ENCODE peak calls at places on chromosomes 7 and 10, in five cellular contexts. N is K562, O is ovary, T is tibial nerve, Z is heart left ventricle. G is an unnamed sample.

GRCh38 chr10:94103902-94104301 is 110.2 kb downstream of the PLCE1 start:
- DNase-seq in Z (no peak), N (no peak), O (no peak), T (no peak), G (no peak)

GRCh38 chr7:106421181-106421762 is 136.5 kb upstream of the NAMPT start:
- DNase-seq in T (peak; percentile 80), O (peak; percentile 86), Z (peak; percentile 68), N (no peak), G (no peak)

GRCh38 chr10:14626126-14626525 is 148.6 kb downstream of the FAM107B start:
- DNase-seq in Z (no peak), T (no peak), N (no peak), O (no peak), G (no peak)

GRCh38 chr7:129188372-129188891 is at the start of gene SMO:
- DNase-seq in O (peak; percentile 80), Z (peak; percentile 57), N (no peak), T (no peak), G (no peak)

GRCh38 chr7:33824911-33825459 is 80.4 kb upstream of the BMPER start:
- DNase-seq in N (no peak), O (no peak), T (no peak), Z (no peak), G (no peak)

GRCh38 chr10:15678851-15679250 is 40.9 kb downstream of the ITGA8 start:
- DNase-seq in O (no peak), N (no peak), Z (no peak), T (no peak), G (no peak)

GRCh38 chr10:15068802-15069201 is 19.8 kb downstream of the ACBD7 start:
- DNase-seq in N (no peak), T (no peak), Z (no peak), O (no peak), G (no peak)

GRCh38 chr10:93189959-93190358 is 116.3 kb downstream of the CYP26A1 start:
- DNase-seq in N (no peak), O (no peak), T (no peak), Z (no peak), G (no peak)

GRCh38 chr10:21217748-21218367 is 307.6 kb downstream of the SKIDA1 start:
- DNase-seq in Z (no peak), N (no peak), T (no peak), O (no peak), G (no peak)

GRCh38 chr7:7565746-7566650 is 686 bp upstream of the MIOS start:
- DNase-seq in T (no peak), O (peak; percentile 37), N (no peak), Z (no peak), G (peak; percentile 48)

GRCh38 chr10:49592726-49593563 is 17.2 kb upstream of the SLC18A3 start:
- DNase-seq in O (no peak), N (peak; percentile 78), Z (peak; percentile 41), T (peak; percentile 44), G (peak; percentile 36)

GRCh38 chr10:69345890-69346474 is 67.7 kb downstream of the HK1 start:
- DNase-seq in N (no peak), O (no peak), T (no peak), Z (no peak), G (no peak)

GRCh38 chr7:70935311-70935710 is 196.6 kb upstream of the GALNT17 start:
- DNase-seq in N (no peak), Z (no peak), O (no peak), T (no peak), G (no peak)

GRCh38 chr10:125103466-125104377 is 56.6 kb downstream of the CTBP2 start:
- DNase-seq in O (peak; percentile 17), Z (no peak), T (no peak), N (no peak), G (no peak)

GRCh38 chr7:69597278-69598076 is 798 bp upstream of the AUTS2 start:
- DNase-seq in N (no peak), T (peak; percentile 14), O (no peak), Z (peak; percentile 56), G (no peak)

GRCh38 chr10:49484501-49485230 is 54.3 kb downstream of the ERCC6 start:
- DNase-seq in N (no peak), T (no peak), O (no peak), Z (no peak), G (no peak)

GRCh38 chr7:22900101-22900500 is 77.5 kb upstream of the TOMM7 start:
- DNase-seq in Z (no peak), N (no peak), O (no peak), T (no peak), G (no peak)

GRCh38 chr10:50335397-50335796 is 84.1 kb upstream of the ASAH2 start:
- DNase-seq in O (no peak), Z (no peak), T (no peak), N (no peak), G (no peak)

GRCh38 chr7:150629347-150629746 is 2.8 kb downstream of the GIMAP6 start:
- DNase-seq in T (no peak), O (no peak), N (no peak), Z (peak; percentile 85), G (no peak)

GRCh38 chr7:150633926-150634325 is 1.7 kb upstream of the GIMAP6 start:
- DNase-seq in Z (no peak), O (no peak), T (no peak), N (no peak), G (no peak)

GRCh38 chr7:150631084-150631824 is 931 bp downstream of the GIMAP6 start:
- DNase-seq in T (no peak), Z (peak; percentile 51), N (no peak), O (no peak), G (no peak)

GRCh38 chr7:150627959-150628358 is 4.2 kb downstream of the GIMAP6 start:
- DNase-seq in O (no peak), N (no peak), T (no peak), Z (no peak), G (no peak)

DNA sequence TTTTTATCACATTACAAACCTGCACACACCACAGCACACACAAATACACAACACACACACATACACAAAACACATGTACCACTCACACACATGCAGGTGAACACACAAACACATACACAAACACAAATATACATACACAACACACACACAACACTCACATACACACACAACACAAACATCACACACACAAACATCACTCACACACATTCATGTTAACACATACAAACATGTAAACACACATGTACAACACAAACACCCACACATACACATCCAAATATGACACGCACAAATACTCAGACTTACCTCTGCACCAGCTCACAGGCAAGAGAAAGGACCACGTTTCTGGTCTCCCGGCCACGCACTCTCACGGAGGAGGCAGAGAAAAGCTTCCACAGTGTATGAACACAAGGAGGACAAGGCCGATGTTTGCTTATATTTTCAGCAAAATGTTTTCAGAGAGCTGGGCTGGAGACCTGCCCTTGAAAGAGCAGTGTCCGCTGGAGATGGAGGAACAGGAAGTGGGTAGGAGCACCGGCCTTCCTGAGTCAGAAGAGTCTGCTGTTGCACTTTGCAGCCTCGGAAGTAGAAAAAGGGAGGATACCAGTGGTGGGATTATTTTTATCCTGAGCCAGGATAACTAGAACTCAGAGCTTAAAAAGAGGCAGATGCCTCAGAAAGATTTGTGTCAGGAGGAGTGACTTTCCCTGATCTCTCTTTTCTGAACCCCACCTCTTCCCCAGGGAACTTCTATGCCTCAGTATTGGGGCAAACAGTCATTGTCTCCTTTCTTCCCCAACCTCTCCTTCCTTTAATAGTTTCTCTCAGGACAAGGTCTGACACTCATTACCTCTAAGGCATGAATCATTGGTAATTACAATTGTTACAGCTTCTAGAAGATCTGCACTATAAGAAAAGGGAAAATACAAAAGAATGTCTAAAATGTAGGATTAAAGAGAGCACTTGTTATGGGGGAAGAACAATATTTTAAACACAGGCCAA is at the start of gene GIMAP6:
- DNase-seq in T (no peak), O (no peak), N (peak; percentile 27), Z (peak; percentile 55), G (no peak)
- TF ChIP-seq POLR2A in T (no peak), O (no peak), N (no peak), Z (no peak), G (no peak)

DNA sequence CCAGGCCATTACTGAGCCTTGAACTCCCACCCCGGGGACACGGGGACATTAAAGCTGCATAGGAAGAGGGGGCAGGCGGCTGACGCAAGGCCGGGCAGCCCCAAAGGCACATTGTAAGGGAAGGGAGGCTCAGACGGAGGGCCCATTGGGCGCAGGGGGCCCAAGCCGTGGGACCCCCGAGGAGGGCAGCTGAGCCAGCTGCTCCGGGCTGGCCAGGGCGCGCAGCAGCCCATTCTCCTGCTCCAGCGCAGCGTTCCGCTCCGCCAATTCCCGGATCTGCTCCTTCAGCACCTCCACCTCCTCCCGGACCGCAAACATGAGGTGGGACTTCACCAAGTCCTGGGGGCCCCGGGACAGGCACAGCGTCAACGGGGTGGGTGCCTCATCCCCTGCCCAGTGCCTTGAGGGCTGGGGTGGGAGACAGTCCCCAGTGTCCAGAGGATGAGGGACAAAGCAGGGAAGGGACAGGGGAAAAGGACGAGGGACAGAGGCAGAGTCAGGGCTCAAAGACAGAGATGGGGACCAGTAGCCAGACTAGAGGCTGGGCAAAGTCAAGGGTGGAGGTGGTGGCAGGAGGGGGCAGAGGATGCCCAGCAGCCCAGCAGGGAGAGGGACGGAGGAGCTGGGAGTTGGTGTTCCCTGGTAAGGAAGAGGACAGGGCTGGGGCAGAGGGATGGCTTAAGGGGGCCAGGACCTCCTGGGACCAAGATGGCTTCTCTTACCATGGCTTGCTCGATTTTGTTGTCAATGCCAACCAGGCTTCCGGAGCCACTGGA is 3.0 kb upstream of the SPACDR start:
- DNase-seq in T (no peak), N (no peak), O (no peak), Z (no peak), G (no peak)
- TF ChIP-seq POLR2A in T (no peak), N (no peak), O (no peak), Z (no peak), G (peak; percentile 24)

GRCh38 chr10:110211455-110211843 is 4.0 kb downstream of the MXI1 start:
- DNase-seq in O (no peak), T (no peak), Z (no peak), N (no peak), G (no peak)
- TF ChIP-seq POLR2A in O (no peak), T (no peak), Z (no peak), N (no peak), G (no peak)

GRCh38 chr7:74083117-74083876 is at the start of gene LIMK1:
- DNase-seq in N (peak; percentile 99), Z (peak; percentile 88), O (peak; percentile 86), T (peak; percentile 53), G (peak; percentile 85)
- TF ChIP-seq POLR2A in N (peak; percentile 77), Z (no peak), O (no peak), T (no peak), G (no peak)

GRCh38 chr7:55539380-55539779 is 32.9 kb downstream of the VOPP1 start:
- DNase-seq in T (no peak), O (no peak), N (no peak), Z (no peak), G (no peak)
- TF ChIP-seq POLR2A in T (no peak), O (no peak), N (no peak), Z (no peak), G (no peak)

DNA sequence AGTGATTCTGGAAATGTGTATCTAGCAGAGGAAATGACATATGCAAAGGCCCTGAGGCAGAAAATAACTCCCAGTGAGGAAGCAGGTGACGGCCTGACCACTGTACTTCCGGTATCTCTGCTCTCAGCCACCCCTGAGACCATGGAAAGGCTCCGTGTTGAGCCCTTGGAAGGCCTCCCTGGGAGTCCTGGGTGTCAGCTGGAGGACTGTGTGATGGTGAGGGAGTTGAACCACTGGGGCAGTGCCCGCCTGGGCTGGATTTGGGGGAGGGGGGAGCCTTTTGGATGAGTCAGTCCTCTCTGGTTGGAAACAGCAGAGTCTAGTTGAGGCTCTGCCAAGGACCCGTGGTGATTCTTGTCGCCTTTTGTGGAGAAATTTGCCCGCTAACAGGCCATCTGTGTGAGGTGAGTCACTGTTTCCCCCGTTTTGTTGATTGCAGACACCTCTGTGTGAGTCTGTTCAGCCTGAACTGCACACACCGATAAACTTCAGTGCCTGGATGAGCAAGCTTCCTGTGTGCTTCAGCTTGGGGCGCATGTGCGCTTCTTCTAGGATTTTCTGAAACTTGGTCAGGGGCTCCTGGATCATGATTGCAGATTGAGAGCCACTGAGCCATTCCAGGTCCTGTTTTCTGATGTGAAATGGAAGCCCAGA is 98.6 kb downstream of the GRK5 start:
- DNase-seq in N (peak; percentile 66), Z (peak; percentile 42), T (peak; percentile 68), O (peak; percentile 73), G (peak; percentile 57)
- TF ChIP-seq POLR2A in N (no peak), Z (no peak), T (no peak), O (no peak), G (peak; percentile 33)

GRCh38 chr10:80204193-80204714 is 1.1 kb downstream of the ANXA11 start:
- DNase-seq in T (no peak), O (no peak), Z (peak; percentile 38), N (no peak), G (peak; percentile 40)
- TF ChIP-seq POLR2A in T (no peak), O (no peak), Z (no peak), N (no peak), G (no peak)